ENCODE peak calls at places on chromosomes 5 and 9, in five cellular contexts. I is SJSA1, T is foreskin fibroblast, C is IMR-90, K is cardiac muscle cell. A is an unnamed sample.
A peak's percentile ranks its signal among the peaks of the same experiment; 100 is the strongest.

GRCh38 chr5:97495301-97495700 is 312.3 kb upstream of the RIOK2 start:
- DNase-seq in I (no peak), T (no peak), C (no peak), K (no peak), A (no peak)

GRCh38 chr5:153211052-153211451 is 279.4 kb upstream of the GRIA1 start:
- DNase-seq in I (no peak), T (no peak), C (no peak), K (no peak), A (no peak)

GRCh38 chr5:10308844-10309243 is 1.1 kb upstream of the CMBL start:
- DNase-seq in I (no peak), T (no peak), C (no peak), K (no peak), A (no peak)

GRCh38 chr9:88706193-88707112 is 171.5 kb downstream of the NXNL2 start:
- DNase-seq in I (no peak), T (no peak), C (no peak), K (no peak), A (no peak)

GRCh38 chr9:117917873-117918272 is 213.7 kb downstream of the TLR4 start:
- DNase-seq in I (no peak), T (no peak), C (no peak), K (no peak), A (no peak)

GRCh38 chr9:128927731-128928411 is 7.1 kb downstream of the PHYHD1 start:
- DNase-seq in I (peak; percentile 60), T (peak; percentile 21), C (peak; percentile 47), K (peak; percentile 61), A (peak; percentile 27)

GRCh38 chr5:25544652-25545249 is 900.0 kb upstream of the CDH10 start:
- DNase-seq in I (no peak), T (no peak), C (no peak), K (no peak), A (no peak)

GRCh38 chr9:86252870-86253269 is 6.6 kb downstream of the C9orf153 start:
- DNase-seq in I (no peak), T (no peak), C (no peak), K (no peak), A (no peak)

GRCh38 chr5:149386166-149386565 is 7.1 kb upstream of the IL17B start:
- DNase-seq in I (no peak), T (no peak), C (no peak), K (peak; percentile 26), A (no peak)

GRCh38 chr5:9156282-9156681 is 389.6 kb downstream of the SEMA5A start:
- DNase-seq in I (peak; percentile 77), T (peak; percentile 79), C (peak; percentile 83), K (peak; percentile 47), A (peak; percentile 66)

GRCh38 chr5:175384724-175385552 is 59.0 kb downstream of the DRD1 start:
- DNase-seq in I (no peak), T (no peak), C (peak; percentile 44), K (no peak), A (no peak)

GRCh38 chr5:74313896-74314295 is 326.6 kb downstream of the ENC1 start:
- DNase-seq in I (no peak), T (no peak), C (no peak), K (no peak), A (no peak)

GRCh38 chr5:43685271-43685950 is 82.4 kb downstream of the NNT start:
- DNase-seq in I (no peak), T (no peak), C (peak; percentile 65), K (no peak), A (no peak)

GRCh38 chr9:134502261-134503211 is 139.1 kb upstream of the COL5A1 start:
- DNase-seq in I (peak; percentile 97), T (peak; percentile 99), C (peak; percentile 99), K (peak; percentile 99), A (peak; percentile 94)

GRCh38 chr5:72108200-72109050 is 1.1 kb downstream of the MAP1B start:
- DNase-seq in I (peak; percentile 87), T (peak; percentile 62), C (peak; percentile 67), K (peak; percentile 78), A (peak; percentile 70)

GRCh38 chr9:113876806-113877236 is 712 bp downstream of the ZNF618 start:
- DNase-seq in I (no peak), T (no peak), C (peak; percentile 27), K (peak; percentile 36), A (no peak)

GRCh38 chr9:113873926-113874325 is 2.2 kb upstream of the ZNF618 start:
- DNase-seq in I (no peak), T (no peak), C (no peak), K (no peak), A (no peak)

GRCh38 chr9:113873446-113873845 is 2.7 kb upstream of the ZNF618 start:
- DNase-seq in I (no peak), T (no peak), C (no peak), K (no peak), A (no peak)

GRCh38 chr9:113875917-113876805 is at the start of gene ZNF618:
- DNase-seq in I (no peak), T (peak; percentile 9), C (no peak), K (peak; percentile 54), A (no peak)

DNA sequence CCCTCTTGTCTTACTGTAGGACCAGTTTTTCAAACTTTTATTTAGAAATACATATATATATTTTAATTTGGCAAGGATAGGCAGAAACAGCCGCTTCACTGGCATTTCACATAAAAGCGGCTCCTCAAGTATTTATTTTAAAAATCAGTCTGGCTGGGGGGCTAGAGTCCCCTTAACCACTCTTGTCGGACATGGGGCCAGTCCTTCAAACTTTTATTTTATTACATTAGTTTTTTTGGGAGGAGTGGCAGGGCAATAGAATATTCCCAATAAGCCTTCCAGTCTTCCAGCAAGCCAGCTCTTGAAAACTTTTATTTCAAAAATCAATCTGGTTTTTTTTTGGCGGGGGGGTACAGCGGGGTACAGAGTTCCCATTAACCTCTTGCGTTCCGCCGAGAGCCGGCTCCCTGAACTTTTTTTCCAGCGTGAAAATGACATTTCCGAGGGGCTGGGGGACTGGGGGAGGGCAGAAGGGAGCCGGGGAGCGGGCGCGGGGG is 641 bp upstream of the ZNF618 start:
- DNase-seq in I (no peak), T (peak; percentile 7), C (no peak), K (no peak), A (no peak)
- H3K4me3 ChIP-seq in I (peak overlapping the region; percentile 69), T (peak overlapping the region; percentile 50), C (peak overlapping the region; percentile 55), K (peak overlapping the region; percentile 53), A (peak overlapping the region; percentile 50)

GRCh38 chr5:65485405-65485804 is 3.7 kb upstream of the ADAMTS6 start:
- DNase-seq in I (no peak), T (no peak), C (no peak), K (no peak), A (no peak)

GRCh38 chr5:65482280-65482726 is 583 bp upstream of the ADAMTS6 start:
- DNase-seq in I (no peak), T (peak; percentile 48), C (peak; percentile 58), K (peak; percentile 66), A (peak; percentile 24)

GRCh38 chr5:65482727-65483473 is 1.2 kb upstream of the ADAMTS6 start:
- DNase-seq in I (no peak), T (peak; percentile 35), C (peak; percentile 69), K (peak; percentile 76), A (peak; percentile 60)

GRCh38 chr5:65481635-65482271 is at the start of gene ADAMTS6:
- DNase-seq in I (peak; percentile 84), T (peak; percentile 97), C (peak; percentile 99), K (peak; percentile 99), A (peak; percentile 95)

DNA sequence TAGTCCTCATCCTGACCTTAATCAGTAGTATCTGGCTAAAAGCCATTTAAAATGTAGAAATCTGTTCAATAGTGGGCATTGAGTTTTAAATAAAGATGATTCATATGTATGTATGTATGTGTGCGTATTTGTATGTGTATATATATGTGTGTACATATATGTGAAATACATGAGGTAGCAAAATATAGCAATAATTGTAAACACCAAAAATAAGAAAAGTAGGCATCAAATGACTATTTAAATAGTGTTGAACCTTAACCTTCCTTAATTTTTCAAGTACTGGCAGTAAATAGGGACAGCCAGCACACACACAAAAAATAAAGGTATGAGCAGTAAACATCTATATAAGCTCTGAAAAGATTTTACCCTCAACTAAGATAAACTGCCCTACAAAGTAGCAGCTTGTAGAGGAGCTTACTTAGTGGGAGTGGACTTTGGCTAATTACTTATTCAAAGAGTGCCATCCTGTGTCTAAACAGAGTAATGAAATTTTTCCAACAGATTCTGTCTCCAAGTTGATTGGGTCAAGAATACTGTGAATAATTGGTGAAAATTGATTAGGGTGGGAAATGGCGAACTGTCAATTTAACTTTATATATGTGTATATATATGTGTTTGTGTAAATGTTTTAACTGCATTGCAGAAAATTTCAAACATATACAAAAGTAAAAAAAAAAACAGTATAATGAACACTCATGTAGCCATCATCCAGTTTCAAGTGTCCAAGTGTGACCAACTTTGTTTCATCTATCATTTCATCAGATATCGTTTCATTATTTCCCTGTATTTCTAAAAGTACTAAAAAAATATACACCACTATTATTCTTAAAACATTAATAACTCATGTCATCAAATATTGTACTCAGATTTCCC is 2.0 kb upstream of the ADAMTS6 start:
- DNase-seq in I (no peak), T (peak; percentile 56), C (peak; percentile 86), K (peak; percentile 85), A (peak; percentile 32)
- H3K4me3 ChIP-seq in I (peak overlapping the region; percentile 46), T (peak overlapping the region; percentile 84), C (peak overlapping the region; percentile 88), K (peak overlapping the region; percentile 48), A (peak overlapping the region; percentile 75)

GRCh38 chr9:105447814-105448812 is at the start of gene FSD1L:
- DNase-seq in I (peak; percentile 95), T (peak; percentile 91), C (peak; percentile 90), K (peak; percentile 96), A (peak; percentile 90)
- H3K4me3 ChIP-seq in I (peak within 1 kb of the TSS; percentile 70), T (peak within 1 kb of the TSS; percentile 89), C (peak within 1 kb of the TSS; percentile 83), K (peak within 1 kb of the TSS; percentile 63), A (peak within 1 kb of the TSS; percentile 84)

GRCh38 chr5:119353213-119353612 is 2.6 kb upstream of the TNFAIP8 start:
- DNase-seq in I (no peak), T (no peak), C (no peak), K (no peak), A (no peak)

GRCh38 chr5:119355636-119356383 is at the start of gene TNFAIP8:
- DNase-seq in I (peak; percentile 60), T (peak; percentile 62), C (peak; percentile 70), K (peak; percentile 66), A (peak; percentile 50)

GRCh38 chr5:119355244-119355635 is 579 bp upstream of the TNFAIP8 start:
- DNase-seq in I (no peak), T (no peak), C (no peak), K (no peak), A (no peak)

GRCh38 chr5:119354522-119355243 is 1.1 kb upstream of the TNFAIP8 start:
- DNase-seq in I (no peak), T (no peak), C (no peak), K (no peak), A (no peak)

GRCh38 chr5:119353686-119354366 is 2.0 kb upstream of the TNFAIP8 start:
- DNase-seq in I (no peak), T (no peak), C (no peak), K (no peak), A (no peak)
- H3K4me3 ChIP-seq in I (no peak overlapping the region), T (no peak overlapping the region), C (no peak overlapping the region), K (no peak overlapping the region), A (no peak overlapping the region)

GRCh38 chr5:76874088-76874581 is 24.3 kb downstream of the S100Z start:
- DNase-seq in I (no peak), T (no peak), C (no peak), K (no peak), A (no peak)
- H3K4me3 ChIP-seq in I (no peak overlapping the region), T (no peak overlapping the region), C (no peak overlapping the region), K (no peak overlapping the region), A (no peak overlapping the region)